ENCODE peak calls at places on chromosome 5, in five cellular contexts. E, J, M, B and F are unnamed samples.
A peak's percentile ranks its signal among the peaks of the same experiment; 100 is the strongest.

GRCh38 chr5:181219262-181220177 is 3.6 kb upstream of the TRIM41 start:
- DNase-seq in E (no peak), J (no peak), M (no peak), B (no peak), F (no peak)

GRCh38 chr5:61256474-61256873 is 75.6 kb upstream of the ZSWIM6 start:
- DNase-seq in E (no peak), J (no peak), M (no peak), B (no peak), F (no peak)

GRCh38 chr5:176381979-176382378 is 6.4 kb downstream of the NOP16 start:
- DNase-seq in E (no peak), J (no peak), M (no peak), B (no peak), F (no peak)

GRCh38 chr5:67214036-67214435 is 17.4 kb upstream of the CD180 start:
- DNase-seq in E (no peak), J (peak; percentile 54), M (no peak), B (no peak), F (no peak)

GRCh38 chr5:178766936-178767912 is 36.8 kb upstream of the ZNF354A start:
- DNase-seq in E (no peak), J (no peak), M (no peak), B (no peak), F (no peak)

GRCh38 chr5:98907951-98908350 is 20.9 kb downstream of the CHD1 start:
- DNase-seq in E (no peak), J (no peak), M (no peak), B (no peak), F (no peak)

GRCh38 chr5:157354825-157355224 is 88.9 kb downstream of the CYFIP2 start:
- DNase-seq in E (no peak), J (no peak), M (peak; percentile 15), B (no peak), F (peak; percentile 62)

GRCh38 chr5:96431376-96432244 is 1.4 kb downstream of the PCSK1 start:
- DNase-seq in E (no peak), J (peak; percentile 35), M (no peak), B (no peak), F (peak; percentile 54)

GRCh38 chr5:55418994-55419991 is 111.5 kb downstream of the MTREX start:
- DNase-seq in E (no peak), J (peak; percentile 60), M (peak; percentile 62), B (no peak), F (no peak)

GRCh38 chr5:39420482-39421145 is 4.2 kb downstream of the DAB2 start:
- DNase-seq in E (no peak), J (peak; percentile 71), M (peak; percentile 52), B (peak; percentile 46), F (no peak)

GRCh38 chr5:164345173-164345572 is 839.8 kb downstream of the MAT2B start:
- DNase-seq in E (no peak), J (peak; percentile 50), M (peak; percentile 15), B (no peak), F (no peak)

GRCh38 chr5:159451197-159452052 is 121.1 kb upstream of the IL12B start:
- DNase-seq in E (no peak), J (peak; percentile 98), M (peak; percentile 88), B (peak; percentile 38), F (no peak)

GRCh38 chr5:98570010-98570409 is 203.5 kb upstream of the RGMB start:
- DNase-seq in E (no peak), J (peak; percentile 82), M (peak; percentile 26), B (no peak), F (no peak)

GRCh38 chr5:95895771-95896170 is 65.9 kb downstream of the ELL2 start:
- DNase-seq in E (peak; percentile 61), J (no peak), M (no peak), B (peak; percentile 71), F (peak; percentile 43)

GRCh38 chr5:125311743-125312142 is 565.3 kb upstream of the ZNF608 start:
- DNase-seq in E (no peak), J (peak; percentile 94), M (peak; percentile 55), B (peak; percentile 88), F (no peak)

GRCh38 chr5:147887026-147887627 is 8.6 kb downstream of the SCGB3A2 start:
- DNase-seq in E (no peak), J (peak; percentile 35), M (peak; percentile 34), B (peak; percentile 81), F (no peak)

GRCh38 chr5:53934126-53934856 is 373.9 kb downstream of the NDUFS4 start:
- DNase-seq in E (no peak), J (peak; percentile 75), M (no peak), B (no peak), F (no peak)

GRCh38 chr5:56350595-56351170 is 117.6 kb upstream of the ANKRD55 start:
- DNase-seq in E (no peak), J (peak; percentile 96), M (peak; percentile 94), B (peak; percentile 74), F (peak; percentile 36)

GRCh38 chr5:43191740-43192557 is at the start of gene NIM1K:
- DNase-seq in E (peak; percentile 65), J (peak; percentile 27), M (peak; percentile 71), B (peak; percentile 58), F (peak; percentile 10)

GRCh38 chr5:2989517-2989916 is 238.0 kb upstream of the IRX2 start:
- DNase-seq in E (no peak), J (no peak), M (no peak), B (no peak), F (no peak)

GRCh38 chr5:96339862-96340261 is 93.2 kb downstream of the PCSK1 start:
- DNase-seq in E (no peak), J (no peak), M (no peak), B (no peak), F (no peak)

GRCh38 chr5:65861830-65862241 is 64.5 kb upstream of the ERBIN start:
- DNase-seq in E (no peak), J (peak; percentile 92), M (peak; percentile 91), B (peak; percentile 84), F (no peak)

GRCh38 chr5:142011572-142012185 is 1.1 kb downstream of the GNPDA1 start:
- DNase-seq in E (no peak), J (no peak), M (no peak), B (no peak), F (no peak)

GRCh38 chr5:142014911-142015584 is 2.2 kb upstream of the GNPDA1 start:
- DNase-seq in E (no peak), J (peak; percentile 62), M (peak; percentile 61), B (peak; percentile 97), F (no peak)

GRCh38 chr5:142013734-142014495 is 1.1 kb upstream of the GNPDA1 start:
- DNase-seq in E (no peak), J (peak; percentile 57), M (peak; percentile 50), B (peak; percentile 97), F (no peak)

GRCh38 chr5:142012186-142012785 is 541 bp downstream of the GNPDA1 start:
- DNase-seq in E (no peak), J (no peak), M (peak; percentile 29), B (peak; percentile 82), F (peak; percentile 86)

DNA sequence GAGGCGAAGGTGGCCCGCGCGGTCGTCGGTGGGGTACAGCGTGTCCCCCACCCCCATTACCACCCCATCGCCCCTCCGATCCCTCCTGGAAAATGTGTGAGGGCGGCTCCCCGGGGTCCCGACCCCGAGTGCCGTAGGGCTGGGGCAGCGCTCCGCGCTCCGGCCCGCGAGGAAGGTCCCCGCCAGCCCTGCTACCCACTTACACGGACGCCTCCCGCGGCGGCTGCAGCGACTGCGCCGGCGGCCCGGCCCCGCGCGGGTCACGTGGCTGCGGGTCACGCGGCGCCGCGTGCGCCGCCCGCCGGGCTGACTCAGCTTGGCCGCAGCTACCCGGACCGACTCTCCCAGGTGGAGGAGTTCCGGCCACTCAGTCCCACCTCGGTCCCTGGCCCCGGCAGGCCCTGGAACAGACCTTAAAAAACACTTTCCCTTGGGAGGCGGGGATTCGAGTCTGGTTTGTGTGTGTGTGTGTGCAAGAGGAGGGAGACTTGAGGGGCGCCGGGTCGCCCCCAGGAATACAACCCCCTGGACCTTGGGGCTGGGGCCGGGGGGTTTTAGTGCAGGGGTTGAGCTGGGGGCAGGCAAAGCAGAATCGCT is at the start of gene GNPDA1:
- DNase-seq in E (no peak), J (peak; percentile 72), M (peak; percentile 71), B (peak; percentile 89), F (peak; percentile 27)
- H3K14ac ChIP-seq in E (peak within 1 kb of the TSS; percentile 72), J (peak within 1 kb of the TSS; percentile 99), M (peak within 1 kb of the TSS; percentile 94), B (peak within 1 kb of the TSS; percentile 28), F (no peak within 1 kb of the TSS)

DNA sequence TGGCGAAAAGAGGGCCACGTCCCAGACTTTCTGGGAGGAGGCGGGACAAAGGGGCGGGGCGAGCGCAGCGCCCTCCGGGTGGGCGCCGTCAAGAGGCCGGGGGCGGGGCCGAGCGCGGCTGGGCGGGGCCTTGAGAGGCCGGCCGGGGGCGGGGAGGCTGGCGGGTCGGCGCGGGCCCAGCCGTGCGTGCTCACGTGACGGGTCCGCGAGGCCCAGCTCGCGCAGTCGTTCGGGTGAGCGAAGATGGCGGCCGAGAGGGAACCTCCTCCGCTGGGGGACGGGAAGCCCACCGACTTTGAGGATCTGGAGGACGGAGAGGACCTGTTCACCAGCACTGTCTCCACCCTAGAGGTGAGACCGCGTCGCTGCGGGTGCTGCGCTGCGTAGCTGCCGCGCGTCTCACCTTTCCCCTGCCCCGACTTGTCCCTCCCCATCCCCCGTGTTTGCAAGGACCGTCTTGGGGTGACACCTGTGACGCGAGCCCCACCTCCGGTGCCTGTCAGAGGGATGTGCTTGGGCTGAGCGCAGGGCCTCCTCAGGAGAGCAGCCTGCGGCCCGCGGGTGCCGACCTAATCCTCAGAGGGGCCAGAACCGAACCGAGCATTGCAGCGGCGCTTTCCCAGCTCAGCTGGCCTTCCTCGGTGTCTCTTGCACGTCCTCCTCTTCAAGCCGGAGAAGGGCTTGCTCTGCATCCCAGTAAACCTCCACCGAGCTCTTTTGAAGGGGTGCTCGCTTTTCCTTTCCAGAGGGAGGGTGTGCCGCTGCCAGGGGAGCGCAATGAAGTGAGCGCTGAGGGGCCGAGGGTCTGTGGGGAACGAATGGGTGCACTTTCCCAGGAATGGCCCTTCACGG is at the start of gene SNX2:
- DNase-seq in E (peak; percentile 83), J (peak; percentile 76), M (peak; percentile 83), B (peak; percentile 93), F (peak; percentile 61)
- H3K14ac ChIP-seq in E (no peak within 1 kb of the TSS), J (peak within 1 kb of the TSS; percentile 98), M (peak within 1 kb of the TSS; percentile 95), B (peak within 1 kb of the TSS; percentile 91), F (no peak within 1 kb of the TSS)

DNA sequence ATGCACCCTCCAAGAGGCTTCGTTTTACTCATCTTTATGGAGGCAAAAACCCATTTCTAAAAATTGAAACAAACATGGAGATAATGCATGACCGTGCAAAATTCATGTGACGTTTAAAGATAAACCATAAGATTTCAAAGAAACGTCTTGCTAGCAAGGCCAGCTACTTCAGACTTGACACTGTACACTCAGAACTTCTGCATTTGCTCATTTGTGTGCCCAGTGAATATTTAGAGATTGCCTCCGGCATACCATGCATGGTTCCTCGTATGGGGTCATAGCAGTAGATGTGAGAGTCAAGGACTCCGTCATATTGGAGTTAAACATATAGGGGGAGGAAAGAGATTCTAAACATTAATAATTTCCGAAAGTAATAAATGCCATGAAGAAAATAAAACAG is 78.6 kb upstream of the NEURL1B start:
- DNase-seq in E (no peak), J (no peak), M (no peak), B (peak; percentile 68), F (no peak)
- H3K14ac ChIP-seq in E (no peak overlapping the region), J (no peak overlapping the region), M (no peak overlapping the region), B (no peak overlapping the region), F (no peak overlapping the region)

GRCh38 chr5:139654464-139654863 is 6.3 kb downstream of the CXXC5 start:
- DNase-seq in E (no peak), J (no peak), M (no peak), B (no peak), F (no peak)

GRCh38 chr5:139652788-139653241 is 4.7 kb downstream of the CXXC5 start:
- DNase-seq in E (no peak), J (no peak), M (peak; percentile 88), B (no peak), F (no peak)

GRCh38 chr5:139655727-139656271 is 7.7 kb downstream of the CXXC5 start:
- DNase-seq in E (no peak), J (peak; percentile 69), M (peak; percentile 89), B (no peak), F (no peak)

GRCh38 chr5:139653616-139654015 is 5.5 kb downstream of the CXXC5 start:
- DNase-seq in E (no peak), J (no peak), M (no peak), B (no peak), F (no peak)

GRCh38 chr5:139654875-139655491 is 6.8 kb downstream of the CXXC5 start:
- DNase-seq in E (no peak), J (no peak), M (peak; percentile 51), B (no peak), F (no peak)
- H3K14ac ChIP-seq in E (no peak overlapping the region), J (peak overlapping the region; percentile 99), M (peak overlapping the region; percentile 50), B (peak overlapping the region; percentile 8), F (no peak overlapping the region)